ENCODE peak calls at places on chromosomes 16 and 17, in four cellular contexts. One of them, this sample, is unnamed. For H3K4me1, the result is how much of the 10 kb centered on the place peaks cover.

GRCh38 chr17:2266045-2266864 is 37.3 kb downstream of the SMG6 start:
- DNase-seq in lung: peak
- DNase-seq in left lung: no peak
- DNase-seq in left ventricle myocardium inferior: no peak
- DNase-seq in this sample: peak

GRCh38 chr16:1613240-1613639 is 1.1 kb downstream of the CRAMP1 start:
- DNase-seq in left lung: no peak
- DNase-seq in lung: no peak
- DNase-seq in left ventricle myocardium inferior: no peak
- DNase-seq in this sample: peak

GRCh38 chr16:4375717-4376116 is 4.1 kb downstream of the VASN start:
- DNase-seq in left lung: no peak
- DNase-seq in left ventricle myocardium inferior: no peak
- DNase-seq in lung: no peak
- DNase-seq in this sample: no peak

GRCh38 chr16:68235882-68236803 is at the start of gene ESRP2:
- DNase-seq in left lung: peak
- DNase-seq in lung: peak
- DNase-seq in left ventricle myocardium inferior: no peak
- DNase-seq in this sample: peak

GRCh38 chr17:36643086-36643685 is 41.8 kb downstream of the MRM1 start:
- DNase-seq in left ventricle myocardium inferior: no peak
- DNase-seq in lung: no peak
- DNase-seq in left lung: no peak
- DNase-seq in this sample: no peak

GRCh38 chr16:49455181-49455990 is 81.8 kb downstream of the C16orf78 start:
- DNase-seq in lung: no peak
- DNase-seq in left lung: no peak
- DNase-seq in left ventricle myocardium inferior: no peak
- DNase-seq in this sample: no peak

GRCh38 chr16:74846714-74847113 is 72.1 kb upstream of the FA2H start:
- DNase-seq in left lung: no peak
- DNase-seq in lung: no peak
- DNase-seq in left ventricle myocardium inferior: no peak
- DNase-seq in this sample: no peak

GRCh38 chr16:29743475-29743826 is 2.3 kb downstream of the C16orf54 start:
- DNase-seq in lung: no peak
- DNase-seq in left lung: no peak
- DNase-seq in left ventricle myocardium inferior: no peak
- DNase-seq in this sample: no peak

GRCh38 chr17:19361326-19361725 is 1.2 kb downstream of the B9D1 start:
- DNase-seq in left lung: no peak
- DNase-seq in lung: no peak
- DNase-seq in left ventricle myocardium inferior: no peak
- DNase-seq in this sample: no peak

GRCh38 chr17:7260601-7261376 is 1.5 kb downstream of the CLDN7 start:
- DNase-seq in lung: peak
- DNase-seq in left lung: peak
- DNase-seq in left ventricle myocardium inferior: no peak
- DNase-seq in this sample: peak

GRCh38 chr17:28711723-28712036 is at the start of gene PROCA1:
- DNase-seq in lung: no peak
- DNase-seq in left lung: peak
- DNase-seq in left ventricle myocardium inferior: no peak
- DNase-seq in this sample: no peak

GRCh38 chr17:12627177-12627629 is 38.5 kb upstream of the MYOCD start:
- DNase-seq in left ventricle myocardium inferior: no peak
- DNase-seq in lung: no peak
- DNase-seq in left lung: no peak
- DNase-seq in this sample: no peak

GRCh38 chr17:66138120-66138519 is 53.8 kb downstream of the CEP112 start:
- DNase-seq in left ventricle myocardium inferior: no peak
- DNase-seq in left lung: no peak
- DNase-seq in lung: no peak
- DNase-seq in this sample: no peak

GRCh38 chr16:16933861-16934260 is 536.9 kb downstream of the XYLT1 start:
- DNase-seq in left ventricle myocardium inferior: no peak
- DNase-seq in lung: no peak
- DNase-seq in left lung: no peak
- DNase-seq in this sample: no peak

GRCh38 chr16:57591086-57591869 is 37.2 kb upstream of the ADGRG1 start:
- DNase-seq in lung: peak
- DNase-seq in left ventricle myocardium inferior: peak
- DNase-seq in left lung: peak
- DNase-seq in this sample: peak

GRCh38 chr17:5915337-5915736 is 154.8 kb upstream of the WSCD1 start:
- DNase-seq in left lung: no peak
- DNase-seq in left ventricle myocardium inferior: no peak
- DNase-seq in lung: no peak
- DNase-seq in this sample: no peak

GRCh38 chr16:83701494-83701893 is 106.3 kb upstream of the HSBP1 start:
- DNase-seq in lung: peak
- DNase-seq in left ventricle myocardium inferior: no peak
- DNase-seq in left lung: no peak
- DNase-seq in this sample: no peak

GRCh38 chr17:18166894-18167293 is 16.7 kb upstream of the ALKBH5 start:
- DNase-seq in left lung: no peak
- DNase-seq in lung: no peak
- DNase-seq in left ventricle myocardium inferior: no peak
- DNase-seq in this sample: no peak

GRCh38 chr17:59427996-59428395 is 96.5 kb downstream of the YPEL2 start:
- DNase-seq in lung: no peak
- DNase-seq in left lung: no peak
- DNase-seq in left ventricle myocardium inferior: no peak
- DNase-seq in this sample: no peak
- H3K27ac ChIP-seq in lung: peak
- H3K27ac ChIP-seq in left lung: peak
- H3K27ac ChIP-seq in left ventricle myocardium inferior: peak
- H3K27ac ChIP-seq in this sample: peak

GRCh38 chr17:42098747-42099399 is 600 bp upstream of the ZNF385C start:
- DNase-seq in lung: no peak
- DNase-seq in left lung: no peak
- DNase-seq in left ventricle myocardium inferior: no peak
- DNase-seq in this sample: no peak

GRCh38 chr17:42094375-42095069 is 3.8 kb downstream of the ZNF385C start:
- DNase-seq in lung: no peak
- DNase-seq in left lung: peak
- DNase-seq in left ventricle myocardium inferior: no peak
- DNase-seq in this sample: no peak

GRCh38 chr17:42101513-42102292 is 3.4 kb upstream of the ZNF385C start:
- DNase-seq in left ventricle myocardium inferior: peak
- DNase-seq in left lung: peak
- DNase-seq in lung: peak
- DNase-seq in this sample: peak

GRCh38 chr17:42096360-42097111 is 1.7 kb downstream of the ZNF385C start:
- DNase-seq in lung: no peak
- DNase-seq in left lung: no peak
- DNase-seq in left ventricle myocardium inferior: no peak
- DNase-seq in this sample: no peak

DNA sequence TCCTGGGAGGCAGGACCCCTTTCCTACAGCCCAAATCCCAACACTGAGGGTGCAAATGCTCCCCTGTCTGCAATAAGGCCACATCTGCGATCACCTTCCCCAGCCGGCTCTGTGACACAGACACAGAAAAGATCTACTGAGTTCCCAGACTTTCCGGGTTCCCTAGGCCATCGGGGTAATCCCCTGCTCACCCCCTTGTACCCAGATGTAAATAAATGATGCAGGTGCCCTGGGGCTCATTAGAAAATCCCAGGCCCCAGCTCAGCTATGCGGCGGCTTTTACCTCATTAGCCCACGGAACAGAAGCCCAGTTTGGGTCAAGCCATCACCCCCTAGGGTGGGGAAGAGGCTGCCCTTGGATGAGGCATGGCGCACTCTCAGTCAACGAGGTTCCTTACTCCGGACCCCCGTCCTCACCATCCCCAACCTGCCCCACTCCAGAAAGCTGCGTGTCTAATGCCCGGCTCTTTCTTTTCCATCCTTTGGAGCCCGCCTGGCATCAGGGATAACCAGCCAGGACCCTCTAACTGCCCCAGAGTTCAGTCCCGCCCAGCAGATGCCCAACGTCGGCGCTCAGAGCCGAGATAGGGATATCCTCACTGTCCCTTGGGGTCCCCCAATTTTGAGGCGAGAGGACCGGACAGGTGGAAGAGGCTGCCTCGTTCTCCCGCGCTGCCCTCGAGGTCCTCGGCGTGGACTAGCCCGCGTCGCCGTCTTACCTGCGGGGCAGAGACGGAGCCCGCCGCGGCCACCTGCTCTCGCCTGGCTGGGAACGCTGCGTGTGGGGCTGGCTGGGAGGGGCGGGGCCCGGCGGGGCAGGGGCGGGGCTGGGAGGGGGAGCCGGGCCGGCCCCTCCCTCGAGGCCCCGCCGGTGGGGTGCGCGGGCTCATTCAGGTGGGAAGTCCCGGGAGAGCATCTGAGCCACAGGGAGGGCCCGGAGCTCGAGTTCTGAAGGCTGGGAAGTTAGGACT is at the start of gene ZNF385C:
- DNase-seq in lung: no peak
- DNase-seq in left ventricle myocardium inferior: no peak
- DNase-seq in left lung: peak
- DNase-seq in this sample: no peak
- H3K4me3 ChIP-seq in lung: no peak
- H3K4me3 ChIP-seq in left ventricle myocardium inferior: no peak
- H3K4me3 ChIP-seq in left lung: no peak
- H3K4me3 ChIP-seq in this sample: no peak

GRCh38 chr17:81737947-81738800 is 26.1 kb downstream of the SLC25A10 start:
- DNase-seq in lung: no peak
- DNase-seq in left ventricle myocardium inferior: no peak
- DNase-seq in left lung: no peak
- DNase-seq in this sample: no peak
- H3K4me1 ChIP-seq in lung: under half
- H3K4me1 ChIP-seq in left ventricle myocardium inferior: under half
- H3K4me1 ChIP-seq in left lung: under half
- H3K4me1 ChIP-seq in this sample: under half

GRCh38 chr16:48054881-48055601 is 100.8 kb downstream of the ABCC12 start:
- DNase-seq in lung: peak
- DNase-seq in left ventricle myocardium inferior: no peak
- DNase-seq in left lung: no peak
- DNase-seq in this sample: peak
- H3K27ac ChIP-seq in lung: no peak
- H3K27ac ChIP-seq in left ventricle myocardium inferior: no peak
- H3K27ac ChIP-seq in left lung: no peak
- H3K27ac ChIP-seq in this sample: no peak

DNA sequence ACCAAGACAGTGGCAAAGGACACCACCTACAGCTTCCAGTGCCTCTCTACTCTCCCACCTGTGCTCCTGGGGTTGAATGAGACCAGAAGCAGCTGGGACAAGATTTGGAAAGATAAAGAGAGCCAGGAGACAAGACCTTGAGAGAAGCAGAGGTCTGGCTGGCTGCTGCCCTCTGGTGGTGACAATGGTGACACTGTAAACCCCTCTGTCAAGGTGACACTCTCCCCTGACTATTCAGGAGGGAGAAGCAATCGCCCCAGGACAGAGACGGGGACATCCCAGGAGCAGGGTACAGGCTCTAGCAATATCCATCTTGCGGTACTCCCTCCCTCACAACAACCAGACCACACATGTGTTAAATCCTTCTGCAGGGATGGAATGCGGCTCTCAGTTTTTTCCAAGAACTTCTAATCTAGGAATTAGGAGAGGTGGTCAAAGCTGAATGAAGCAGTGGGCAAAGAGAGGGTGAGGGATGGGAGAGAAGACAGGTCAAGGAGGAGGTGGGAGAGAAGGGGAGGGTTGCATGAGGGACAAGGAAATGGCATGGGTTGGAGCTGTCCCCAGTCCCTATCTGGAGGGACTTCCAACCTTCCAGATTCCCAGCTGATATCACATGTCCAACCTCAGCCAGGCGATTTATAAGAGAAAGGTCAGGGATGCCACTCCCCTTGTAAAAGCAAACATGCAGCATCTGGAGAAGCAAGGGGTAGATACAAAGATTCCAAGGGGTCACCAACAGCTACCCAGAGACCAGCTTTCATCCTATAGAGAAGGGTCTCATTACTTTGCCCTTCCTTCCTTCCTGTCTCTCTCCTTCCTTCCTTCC is 2.9 kb downstream of the PHOSPHO1 start:
- DNase-seq in lung: peak
- DNase-seq in left lung: peak
- DNase-seq in left ventricle myocardium inferior: peak
- DNase-seq in this sample: peak
- H3K4me3 ChIP-seq in lung: no peak
- H3K4me3 ChIP-seq in left lung: no peak
- H3K4me3 ChIP-seq in left ventricle myocardium inferior: no peak
- H3K4me3 ChIP-seq in this sample: no peak

GRCh38 chr16:84988328-84989080 is 22.8 kb downstream of the ZDHHC7 start:
- DNase-seq in left ventricle myocardium inferior: peak
- DNase-seq in left lung: peak
- DNase-seq in lung: no peak
- DNase-seq in this sample: no peak
- H3K4me1 ChIP-seq in left ventricle myocardium inferior: under half
- H3K4me1 ChIP-seq in left lung: under half
- H3K4me1 ChIP-seq in lung: under half
- H3K4me1 ChIP-seq in this sample: under half

GRCh38 chr17:45282683-45283644 is 21.1 kb upstream of the SPATA32 start:
- DNase-seq in left lung: peak
- DNase-seq in left ventricle myocardium inferior: peak
- DNase-seq in lung: peak
- DNase-seq in this sample: no peak
- H3K27ac ChIP-seq in left lung: peak
- H3K27ac ChIP-seq in left ventricle myocardium inferior: peak
- H3K27ac ChIP-seq in lung: peak
- H3K27ac ChIP-seq in this sample: no peak

This sample was measured in colonic mucosa.